ENCODE peak calls at places on chromosomes 1 and 21, in four cellular contexts. One of them, this sample, is unnamed.

GRCh38 chr21:46180778-46181391 is 3.4 kb downstream of the SPATC1L start:
- DNase-seq in progenitor cell of endocrine pancreas: no peak
- DNase-seq in stimulated activated CD4-positive, alpha-beta T cell treated with anti-CD3 and anti-CD28 coated beads, Interleukin-1b, Interleukin-23, amount 100 ng/mL, for 24 hours: no peak
- DNase-seq in fibroblast of the aortic adventitia: no peak
- DNase-seq in this sample: no peak

GRCh38 chr1:82395450-82395849 is 594.7 kb downstream of the ADGRL2 start:
- DNase-seq in progenitor cell of endocrine pancreas: no peak
- DNase-seq in fibroblast of the aortic adventitia: no peak
- DNase-seq in stimulated activated CD4-positive, alpha-beta T cell treated with anti-CD3 and anti-CD28 coated beads, Interleukin-1b, Interleukin-23, amount 100 ng/mL, for 24 hours: no peak
- DNase-seq in this sample: no peak

GRCh38 chr21:14520535-14520934 is 25.6 kb downstream of the SAMSN1 start:
- DNase-seq in progenitor cell of endocrine pancreas: no peak
- DNase-seq in stimulated activated CD4-positive, alpha-beta T cell treated with anti-CD3 and anti-CD28 coated beads, Interleukin-1b, Interleukin-23, amount 100 ng/mL, for 24 hours: no peak
- DNase-seq in fibroblast of the aortic adventitia: no peak
- DNase-seq in this sample: peak; percentile 78

GRCh38 chr1:117607471-117607870 is 1.6 kb downstream of the TENT5C start:
- DNase-seq in progenitor cell of endocrine pancreas: no peak
- DNase-seq in fibroblast of the aortic adventitia: no peak
- DNase-seq in stimulated activated CD4-positive, alpha-beta T cell treated with anti-CD3 and anti-CD28 coated beads, Interleukin-1b, Interleukin-23, amount 100 ng/mL, for 24 hours: peak; percentile 11
- DNase-seq in this sample: no peak

GRCh38 chr21:34639882-34640788 is 25.2 kb upstream of the RCAN1 start:
- DNase-seq in stimulated activated CD4-positive, alpha-beta T cell treated with anti-CD3 and anti-CD28 coated beads, Interleukin-1b, Interleukin-23, amount 100 ng/mL, for 24 hours: peak; percentile 17
- DNase-seq in progenitor cell of endocrine pancreas: no peak
- DNase-seq in fibroblast of the aortic adventitia: peak; percentile 34
- DNase-seq in this sample: no peak

GRCh38 chr1:110555807-110556470 is 37.0 kb upstream of the KCNA10 start:
- DNase-seq in stimulated activated CD4-positive, alpha-beta T cell treated with anti-CD3 and anti-CD28 coated beads, Interleukin-1b, Interleukin-23, amount 100 ng/mL, for 24 hours: no peak
- DNase-seq in progenitor cell of endocrine pancreas: no peak
- DNase-seq in fibroblast of the aortic adventitia: peak; percentile 11
- DNase-seq in this sample: no peak

GRCh38 chr1:207393610-207394009 is 60.5 kb upstream of the CR2 start:
- DNase-seq in fibroblast of the aortic adventitia: peak; percentile 87
- DNase-seq in stimulated activated CD4-positive, alpha-beta T cell treated with anti-CD3 and anti-CD28 coated beads, Interleukin-1b, Interleukin-23, amount 100 ng/mL, for 24 hours: no peak
- DNase-seq in progenitor cell of endocrine pancreas: no peak
- DNase-seq in this sample: no peak

GRCh38 chr1:46425740-46426139 is 31.6 kb downstream of the FAAH start:
- DNase-seq in progenitor cell of endocrine pancreas: no peak
- DNase-seq in fibroblast of the aortic adventitia: no peak
- DNase-seq in stimulated activated CD4-positive, alpha-beta T cell treated with anti-CD3 and anti-CD28 coated beads, Interleukin-1b, Interleukin-23, amount 100 ng/mL, for 24 hours: no peak
- DNase-seq in this sample: no peak

GRCh38 chr1:64114012-64114525 is 89.4 kb upstream of the UBE2U start:
- DNase-seq in fibroblast of the aortic adventitia: no peak
- DNase-seq in stimulated activated CD4-positive, alpha-beta T cell treated with anti-CD3 and anti-CD28 coated beads, Interleukin-1b, Interleukin-23, amount 100 ng/mL, for 24 hours: no peak
- DNase-seq in progenitor cell of endocrine pancreas: no peak
- DNase-seq in this sample: no peak

GRCh38 chr1:101316801-101317200 is 80.0 kb downstream of the S1PR1 start:
- DNase-seq in fibroblast of the aortic adventitia: no peak
- DNase-seq in progenitor cell of endocrine pancreas: no peak
- DNase-seq in stimulated activated CD4-positive, alpha-beta T cell treated with anti-CD3 and anti-CD28 coated beads, Interleukin-1b, Interleukin-23, amount 100 ng/mL, for 24 hours: no peak
- DNase-seq in this sample: no peak

GRCh38 chr21:41491412-41491811 is 16.5 kb downstream of the TMPRSS2 start:
- DNase-seq in progenitor cell of endocrine pancreas: no peak
- DNase-seq in fibroblast of the aortic adventitia: no peak
- DNase-seq in stimulated activated CD4-positive, alpha-beta T cell treated with anti-CD3 and anti-CD28 coated beads, Interleukin-1b, Interleukin-23, amount 100 ng/mL, for 24 hours: no peak
- DNase-seq in this sample: no peak

GRCh38 chr1:20588634-20589225 is at the start of gene CDA:
- DNase-seq in fibroblast of the aortic adventitia: no peak
- DNase-seq in stimulated activated CD4-positive, alpha-beta T cell treated with anti-CD3 and anti-CD28 coated beads, Interleukin-1b, Interleukin-23, amount 100 ng/mL, for 24 hours: no peak
- DNase-seq in progenitor cell of endocrine pancreas: no peak
- DNase-seq in this sample: no peak

GRCh38 chr21:14863745-14864210 is 201.0 kb downstream of the NRIP1 start:
- DNase-seq in fibroblast of the aortic adventitia: peak; percentile 16
- DNase-seq in progenitor cell of endocrine pancreas: no peak
- DNase-seq in stimulated activated CD4-positive, alpha-beta T cell treated with anti-CD3 and anti-CD28 coated beads, Interleukin-1b, Interleukin-23, amount 100 ng/mL, for 24 hours: no peak
- DNase-seq in this sample: no peak

GRCh38 chr1:3543076-3544049 is 67.9 kb downstream of the MEGF6 start:
- DNase-seq in fibroblast of the aortic adventitia: peak; percentile 96
- DNase-seq in progenitor cell of endocrine pancreas: no peak
- DNase-seq in stimulated activated CD4-positive, alpha-beta T cell treated with anti-CD3 and anti-CD28 coated beads, Interleukin-1b, Interleukin-23, amount 100 ng/mL, for 24 hours: no peak
- DNase-seq in this sample: no peak

GRCh38 chr1:192669174-192669573 is 33.2 kb downstream of the RGS13 start:
- DNase-seq in progenitor cell of endocrine pancreas: no peak
- DNase-seq in fibroblast of the aortic adventitia: no peak
- DNase-seq in stimulated activated CD4-positive, alpha-beta T cell treated with anti-CD3 and anti-CD28 coated beads, Interleukin-1b, Interleukin-23, amount 100 ng/mL, for 24 hours: no peak
- DNase-seq in this sample: no peak

GRCh38 chr1:108830119-108831008 is 26.5 kb downstream of the AKNAD1 start:
- DNase-seq in stimulated activated CD4-positive, alpha-beta T cell treated with anti-CD3 and anti-CD28 coated beads, Interleukin-1b, Interleukin-23, amount 100 ng/mL, for 24 hours: no peak
- DNase-seq in fibroblast of the aortic adventitia: peak; percentile 93
- DNase-seq in progenitor cell of endocrine pancreas: no peak
- DNase-seq in this sample: peak; percentile 34

GRCh38 chr21:42746593-42747266 is 93.3 kb downstream of the PDE9A start:
- DNase-seq in stimulated activated CD4-positive, alpha-beta T cell treated with anti-CD3 and anti-CD28 coated beads, Interleukin-1b, Interleukin-23, amount 100 ng/mL, for 24 hours: peak; percentile 6
- DNase-seq in progenitor cell of endocrine pancreas: no peak
- DNase-seq in fibroblast of the aortic adventitia: no peak
- DNase-seq in this sample: peak; percentile 48

GRCh38 chr21:36052860-36053766 is 7.2 kb downstream of the SETD4 start:
- DNase-seq in fibroblast of the aortic adventitia: no peak
- DNase-seq in stimulated activated CD4-positive, alpha-beta T cell treated with anti-CD3 and anti-CD28 coated beads, Interleukin-1b, Interleukin-23, amount 100 ng/mL, for 24 hours: no peak
- DNase-seq in progenitor cell of endocrine pancreas: no peak
- DNase-seq in this sample: no peak

GRCh38 chr1:193087893-193088292 is 17.3 kb downstream of the GLRX2 start:
- DNase-seq in fibroblast of the aortic adventitia: no peak
- DNase-seq in progenitor cell of endocrine pancreas: no peak
- DNase-seq in stimulated activated CD4-positive, alpha-beta T cell treated with anti-CD3 and anti-CD28 coated beads, Interleukin-1b, Interleukin-23, amount 100 ng/mL, for 24 hours: no peak
- DNase-seq in this sample: no peak

GRCh38 chr1:58893257-58893869 is 109.5 kb upstream of the JUN start:
- DNase-seq in fibroblast of the aortic adventitia: no peak
- DNase-seq in stimulated activated CD4-positive, alpha-beta T cell treated with anti-CD3 and anti-CD28 coated beads, Interleukin-1b, Interleukin-23, amount 100 ng/mL, for 24 hours: no peak
- DNase-seq in progenitor cell of endocrine pancreas: no peak
- DNase-seq in this sample: no peak

GRCh38 chr1:180486092-180486491 is 16.3 kb downstream of the ACBD6 start:
- DNase-seq in fibroblast of the aortic adventitia: no peak
- DNase-seq in stimulated activated CD4-positive, alpha-beta T cell treated with anti-CD3 and anti-CD28 coated beads, Interleukin-1b, Interleukin-23, amount 100 ng/mL, for 24 hours: no peak
- DNase-seq in progenitor cell of endocrine pancreas: no peak
- DNase-seq in this sample: no peak

GRCh38 chr1:101664726-101665125 is 332.0 kb downstream of the OLFM3 start:
- DNase-seq in progenitor cell of endocrine pancreas: no peak
- DNase-seq in fibroblast of the aortic adventitia: no peak
- DNase-seq in stimulated activated CD4-positive, alpha-beta T cell treated with anti-CD3 and anti-CD28 coated beads, Interleukin-1b, Interleukin-23, amount 100 ng/mL, for 24 hours: no peak
- DNase-seq in this sample: no peak

GRCh38 chr21:44423941-44424607 is 31.2 kb upstream of the LRRC3 start:
- DNase-seq in progenitor cell of endocrine pancreas: no peak
- DNase-seq in fibroblast of the aortic adventitia: no peak
- DNase-seq in stimulated activated CD4-positive, alpha-beta T cell treated with anti-CD3 and anti-CD28 coated beads, Interleukin-1b, Interleukin-23, amount 100 ng/mL, for 24 hours: no peak
- DNase-seq in this sample: no peak

GRCh38 chr1:247111636-247112478 is 7.7 kb upstream of the ZNF669 start:
- DNase-seq in stimulated activated CD4-positive, alpha-beta T cell treated with anti-CD3 and anti-CD28 coated beads, Interleukin-1b, Interleukin-23, amount 100 ng/mL, for 24 hours: no peak
- DNase-seq in progenitor cell of endocrine pancreas: peak; percentile 58
- DNase-seq in fibroblast of the aortic adventitia: peak; percentile 44
- DNase-seq in this sample: no peak

GRCh38 chr21:36630485-36631206 is 68.3 kb upstream of the SIM2 start:
- DNase-seq in stimulated activated CD4-positive, alpha-beta T cell treated with anti-CD3 and anti-CD28 coated beads, Interleukin-1b, Interleukin-23, amount 100 ng/mL, for 24 hours: peak; percentile 53
- DNase-seq in fibroblast of the aortic adventitia: peak; percentile 42
- DNase-seq in progenitor cell of endocrine pancreas: peak; percentile 57
- DNase-seq in this sample: no peak

GRCh38 chr1:75124510-75124909 is 9.7 kb upstream of the LHX8 start:
- DNase-seq in fibroblast of the aortic adventitia: no peak
- DNase-seq in progenitor cell of endocrine pancreas: no peak
- DNase-seq in stimulated activated CD4-positive, alpha-beta T cell treated with anti-CD3 and anti-CD28 coated beads, Interleukin-1b, Interleukin-23, amount 100 ng/mL, for 24 hours: no peak
- DNase-seq in this sample: no peak

GRCh38 chr1:109803901-109804331 is 40.2 kb upstream of the EPS8L3 start:
- DNase-seq in stimulated activated CD4-positive, alpha-beta T cell treated with anti-CD3 and anti-CD28 coated beads, Interleukin-1b, Interleukin-23, amount 100 ng/mL, for 24 hours: no peak
- DNase-seq in progenitor cell of endocrine pancreas: no peak
- DNase-seq in fibroblast of the aortic adventitia: peak; percentile 31
- DNase-seq in this sample: no peak

GRCh38 chr1:168341576-168341975 is 60.9 kb downstream of the TBX19 start:
- DNase-seq in fibroblast of the aortic adventitia: peak; percentile 77
- DNase-seq in progenitor cell of endocrine pancreas: no peak
- DNase-seq in stimulated activated CD4-positive, alpha-beta T cell treated with anti-CD3 and anti-CD28 coated beads, Interleukin-1b, Interleukin-23, amount 100 ng/mL, for 24 hours: no peak
- DNase-seq in this sample: no peak

GRCh38 chr1:8027748-8028631 is 1.9 kb upstream of the ERRFI1 start:
- DNase-seq in fibroblast of the aortic adventitia: peak; percentile 93
- DNase-seq in progenitor cell of endocrine pancreas: no peak
- DNase-seq in stimulated activated CD4-positive, alpha-beta T cell treated with anti-CD3 and anti-CD28 coated beads, Interleukin-1b, Interleukin-23, amount 100 ng/mL, for 24 hours: no peak
- DNase-seq in this sample: no peak

GRCh38 chr1:43605761-43606160 is 44.2 kb upstream of the KDM4A start:
- DNase-seq in stimulated activated CD4-positive, alpha-beta T cell treated with anti-CD3 and anti-CD28 coated beads, Interleukin-1b, Interleukin-23, amount 100 ng/mL, for 24 hours: no peak
- DNase-seq in fibroblast of the aortic adventitia: no peak
- DNase-seq in progenitor cell of endocrine pancreas: no peak
- DNase-seq in this sample: no peak

GRCh38 chr1:20398744-20399143 is 87.3 kb downstream of the CAMK2N1 start:
- DNase-seq in fibroblast of the aortic adventitia: no peak
- DNase-seq in progenitor cell of endocrine pancreas: no peak
- DNase-seq in stimulated activated CD4-positive, alpha-beta T cell treated with anti-CD3 and anti-CD28 coated beads, Interleukin-1b, Interleukin-23, amount 100 ng/mL, for 24 hours: no peak
- DNase-seq in this sample: no peak

GRCh38 chr1:203169770-203170520 is 5.7 kb downstream of the MYBPH start:
- DNase-seq in stimulated activated CD4-positive, alpha-beta T cell treated with anti-CD3 and anti-CD28 coated beads, Interleukin-1b, Interleukin-23, amount 100 ng/mL, for 24 hours: no peak
- DNase-seq in progenitor cell of endocrine pancreas: no peak
- DNase-seq in fibroblast of the aortic adventitia: no peak
- DNase-seq in this sample: no peak

GRCh38 chr1:205492774-205493173 is 11.7 kb upstream of the CDK18 start:
- DNase-seq in progenitor cell of endocrine pancreas: no peak
- DNase-seq in fibroblast of the aortic adventitia: no peak
- DNase-seq in stimulated activated CD4-positive, alpha-beta T cell treated with anti-CD3 and anti-CD28 coated beads, Interleukin-1b, Interleukin-23, amount 100 ng/mL, for 24 hours: no peak
- DNase-seq in this sample: no peak